ENCODE peak calls at places on chromosomes 2 and 18, in eight cellular contexts. U, E, I, Z, P, A, V and F are unnamed samples.

GRCh38 chr2:61793389-61793836 is 60.4 kb downstream of the FAM161A start:
- DNase-seq in V (peak), U (no peak), A (peak), I (peak), Z (peak), E (peak), P (peak), F (peak)

GRCh38 chr18:45353530-45353929 is 261.7 kb upstream of the SLC14A2 start:
- DNase-seq in P (no peak), Z (no peak), I (no peak), U (no peak), A (no peak), V (no peak), E (no peak), F (no peak)

GRCh38 chr2:203532957-203533695 is 2.0 kb downstream of the RAPH1 start:
- DNase-seq in U (no peak), A (peak), E (no peak), V (no peak), Z (no peak), P (peak), I (no peak), F (no peak)

GRCh38 chr2:23249348-23249747 is 135.6 kb upstream of the KLHL29 start:
- DNase-seq in I (no peak), E (peak), P (peak), Z (no peak), V (peak), A (no peak), U (peak), F (no peak)

GRCh38 chr18:394997-395383 is 105.5 kb downstream of the COLEC12 start:
- DNase-seq in E (peak), I (no peak), Z (no peak), V (no peak), A (peak), P (no peak), U (no peak), F (no peak)

GRCh38 chr18:57437782-57438668 is 2.9 kb downstream of the ONECUT2 start:
- DNase-seq in E (no peak), U (peak), A (peak), P (peak), Z (peak), V (peak), I (peak), F (no peak)

GRCh38 chr2:45675130-45675812 is 23.8 kb downstream of the PRKCE start:
- DNase-seq in P (peak), E (no peak), I (no peak), A (no peak), U (no peak), V (no peak), Z (no peak), F (no peak)

GRCh38 chr2:175847128-175847527 is 154.9 kb downstream of the LNPK start:
- DNase-seq in I (no peak), U (no peak), A (no peak), P (no peak), V (no peak), Z (no peak), E (no peak), F (no peak)

GRCh38 chr2:230751062-230751461 is 38.4 kb downstream of the CAB39 start:
- DNase-seq in I (no peak), E (no peak), A (peak), P (no peak), U (no peak), Z (no peak), V (no peak), F (no peak)

GRCh38 chr18:69216390-69216789 is 184.3 kb upstream of the DOK6 start:
- DNase-seq in E (no peak), U (no peak), Z (no peak), P (no peak), I (no peak), A (no peak), V (no peak), F (no peak)